ENCODE peak calls at places on chromosome X, in six cellular contexts. T is activated CD4-positive, alpha-beta T cell treated with anti-CD3 and anti-CD28 coated beads for 36 hours; X is AG08395; L is caudate nucleus; K is stimulated activated CD4-positive, alpha-beta T cell treated with anti-CD3 and anti-CD28 coated beads, Interleukin-4, amount 100 ng/mL, for 1 hour; U is EH. M is an unnamed sample.

GRCh38 chrX:47232803-47233332 is at the start of gene USP11:
- DNase-seq in T (peak; percentile 37), X (peak; percentile 30), L (no peak), K (peak; percentile 17), U (peak; percentile 66), M (no peak)

GRCh38 chrX:45807572-45808425 is 607.1 kb upstream of the DIPK2B start:
- DNase-seq in T (no peak), X (no peak), L (no peak), K (no peak), U (peak; percentile 68), M (no peak)

GRCh38 chrX:151754042-151754419 is 19.5 kb downstream of the CNGA2 start:
- DNase-seq in T (no peak), X (peak; percentile 77), L (no peak), K (no peak), U (peak; percentile 77), M (peak; percentile 33)

GRCh38 chrX:39841604-39842003 is 256.2 kb downstream of the BCOR start:
- DNase-seq in T (no peak), X (no peak), L (no peak), K (no peak), U (no peak), M (no peak)

GRCh38 chrX:37921758-37922157 is 74.4 kb upstream of the DYNLT3 start:
- DNase-seq in T (no peak), X (peak; percentile 17), L (no peak), K (no peak), U (peak; percentile 51), M (no peak)

GRCh38 chrX:107565916-107566602 is 62.3 kb upstream of the PRPS1 start:
- DNase-seq in T (no peak), X (peak; percentile 63), L (no peak), K (no peak), U (peak; percentile 66), M (peak; percentile 42)

GRCh38 chrX:153969904-153970397 is 1.7 kb downstream of the HCFC1 start:
- DNase-seq in T (peak; percentile 47), X (peak; percentile 21), L (no peak), K (no peak), U (peak; percentile 53), M (no peak)

GRCh38 chrX:132489256-132490085 is 633 bp upstream of the MBNL3 start:
- DNase-seq in T (peak; percentile 60), X (peak; percentile 11), L (no peak), K (peak; percentile 38), U (peak; percentile 3), M (peak; percentile 16)

GRCh38 chrX:72274526-72274925 is 2.5 kb downstream of the RPS4X start:
- DNase-seq in T (no peak), X (no peak), L (no peak), K (no peak), U (peak; percentile 33), M (no peak)

GRCh38 chrX:79477691-79478090 is 110.6 kb upstream of the ITM2A start:
- DNase-seq in T (no peak), X (no peak), L (no peak), K (no peak), U (no peak), M (no peak)

GRCh38 chrX:16807548-16807947 is 21.3 kb downstream of the TXLNG start:
- DNase-seq in T (no peak), X (peak; percentile 72), L (no peak), K (no peak), U (peak; percentile 52), M (no peak)

GRCh38 chrX:97616883-97617510 is 733.3 kb downstream of the RPA4 start:
- DNase-seq in T (peak; percentile 12), X (peak; percentile 61), L (no peak), K (no peak), U (peak; percentile 74), M (peak; percentile 24)

GRCh38 chrX:43679058-43679457 is 23.0 kb downstream of the MAOA start:
- DNase-seq in T (no peak), X (no peak), L (no peak), K (no peak), U (no peak), M (no peak)

GRCh38 chrX:72666451-72666850 is 47.7 kb downstream of the PHKA1 start:
- DNase-seq in T (no peak), X (no peak), L (no peak), K (no peak), U (no peak), M (no peak)

GRCh38 chrX:71103110-71103983 is 3.2 kb downstream of the CXorf65 start:
- DNase-seq in T (peak; percentile 72), X (no peak), L (no peak), K (peak; percentile 45), U (peak; percentile 10), M (no peak)

GRCh38 chrX:8179653-8180052 is 8.6 kb upstream of the VCX2 start:
- DNase-seq in T (no peak), X (no peak), L (no peak), K (no peak), U (no peak), M (no peak)

GRCh38 chrX:36035550-36035949 is 116.0 kb downstream of the CFAP47 start:
- DNase-seq in T (no peak), X (no peak), L (no peak), K (no peak), U (no peak), M (no peak)

GRCh38 chrX:108699368-108699767 is 37.0 kb downstream of the IRS4 start:
- DNase-seq in T (no peak), X (peak; percentile 36), L (no peak), K (no peak), U (peak; percentile 16), M (no peak)

GRCh38 chrX:42739771-42740170 is 38.2 kb downstream of the PPP1R2C start:
- DNase-seq in T (no peak), X (no peak), L (no peak), K (no peak), U (no peak), M (no peak)

GRCh38 chrX:148580016-148580415 is 79.6 kb downstream of the AFF2 start:
- DNase-seq in T (no peak), X (no peak), L (no peak), K (no peak), U (no peak), M (no peak)

GRCh38 chrX:9055354-9055753 is 21.4 kb upstream of the FAM9B start:
- DNase-seq in T (no peak), X (no peak), L (no peak), K (no peak), U (no peak), M (no peak)

GRCh38 chrX:155643240-155643639 is 30.5 kb upstream of the TMLHE start:
- DNase-seq in T (no peak), X (no peak), L (no peak), K (no peak), U (no peak), M (no peak)

GRCh38 chrX:120238947-120239346 is 11.7 kb upstream of the ZBTB33 start:
- DNase-seq in T (no peak), X (no peak), L (no peak), K (no peak), U (peak; percentile 15), M (no peak)

M was measured in H54.